ENCODE peak calls at places on chromosome 14, in five cellular contexts. X is endothelial cell, V is neural crest cell, S is astrocyte of the spinal cord, E is upper lobe of left lung. C is an unnamed sample.

GRCh38 chr14:51711505-51711904 is 59.8 kb downstream of the FRMD6 start:
- DNase-seq in X (no peak), V (no peak), S (no peak), E (no peak), C (no peak)

GRCh38 chr14:76957224-76957881 is 71.2 kb downstream of the IRF2BPL start:
- DNase-seq in X (no peak), V (no peak), S (no peak), E (no peak), C (no peak)

GRCh38 chr14:31864937-31865855 is 211.9 kb upstream of the ARHGAP5 start:
- DNase-seq in X (no peak), V (no peak), S (no peak), E (no peak), C (no peak)

GRCh38 chr14:94864421-94865195 is 94.7 kb upstream of the GSC start:
- DNase-seq in X (peak; percentile 10), V (no peak), S (no peak), E (no peak), C (no peak)

GRCh38 chr14:28254768-28255167 is 511.8 kb upstream of the FOXG1 start:
- DNase-seq in X (no peak), V (no peak), S (no peak), E (no peak), C (no peak)

GRCh38 chr14:69052181-69052601 is 73.1 kb upstream of the ACTN1 start:
- DNase-seq in X (no peak), V (no peak), S (no peak), E (no peak), C (no peak)

GRCh38 chr14:52700701-52701172 is 5.4 kb upstream of the ERO1A start:
- DNase-seq in X (no peak), V (no peak), S (no peak), E (no peak), C (no peak)

GRCh38 chr14:84535491-84535890 is 994.5 kb upstream of the FLRT2 start:
- DNase-seq in X (no peak), V (no peak), S (no peak), E (no peak), C (no peak)

GRCh38 chr14:53828820-53829219 is 127.8 kb downstream of the BMP4 start:
- DNase-seq in X (no peak), V (no peak), S (no peak), E (no peak), C (no peak)

GRCh38 chr14:74531467-74531866 is 37.9 kb downstream of the ISCA2 start:
- DNase-seq in X (no peak), V (no peak), S (peak; percentile 30), E (peak; percentile 63), C (no peak)

GRCh38 chr14:30252151-30252550 is 306.8 kb upstream of the G2E3 start:
- DNase-seq in X (no peak), V (no peak), S (no peak), E (no peak), C (no peak)

GRCh38 chr14:36022765-36023415 is 153.6 kb downstream of the PTCSC3 start:
- DNase-seq in X (no peak), V (no peak), S (no peak), E (no peak), C (no peak)

GRCh38 chr14:100140452-100141132 is 18.9 kb downstream of the DEGS2 start:
- DNase-seq in X (peak; percentile 65), V (peak; percentile 36), S (peak; percentile 20), E (peak; percentile 75), C (no peak)

GRCh38 chr14:68853749-68854148 is 60.9 kb upstream of the ZFP36L1 start:
- DNase-seq in X (no peak), V (no peak), S (no peak), E (no peak), C (no peak)

GRCh38 chr14:90109858-90110257 is 48.1 kb downstream of the KCNK13 start:
- DNase-seq in X (peak; percentile 18), V (no peak), S (no peak), E (no peak), C (no peak)
- TF ChIP-seq CTCF in X (no peak), V (peak; percentile 46), S (peak; percentile 32), E (no peak), C (peak; percentile 41)

GRCh38 chr14:99122521-99123125 is 149.4 kb downstream of the BCL11B start:
- DNase-seq in X (no peak), V (no peak), S (no peak), E (no peak), C (no peak)
- TF ChIP-seq CTCF in X (no peak), V (no peak), S (no peak), E (no peak), C (no peak)

GRCh38 chr14:102209224-102209966 is 69.7 kb downstream of the WDR20 start:
- DNase-seq in X (no peak), V (no peak), S (no peak), E (no peak), C (no peak)
- TF ChIP-seq CTCF in X (no peak), V (peak; percentile 50), S (peak; percentile 37), E (no peak), C (peak; percentile 43)

DNA sequence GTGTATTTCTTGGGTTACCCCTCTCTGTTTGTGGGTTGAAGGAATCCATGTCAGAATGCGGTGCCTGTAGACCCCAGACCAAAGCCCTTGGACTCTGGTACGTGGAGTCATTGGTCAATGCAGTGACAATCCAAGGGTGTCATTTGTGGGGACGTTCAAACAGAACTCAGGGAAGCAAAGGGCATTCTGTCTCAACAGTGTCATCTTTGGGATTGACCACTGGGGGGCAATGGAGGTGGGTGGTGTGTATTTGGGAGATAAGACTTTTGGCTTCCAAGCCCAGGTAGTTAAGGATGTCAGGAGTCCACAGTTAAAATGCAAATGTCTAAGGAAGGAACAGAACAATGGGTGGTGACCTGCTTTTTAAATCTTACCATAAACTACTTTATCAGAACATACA is 54.6 kb upstream of the CCDC175 start:
- DNase-seq in X (peak; percentile 40), V (no peak), S (no peak), E (no peak), C (no peak)
- TF ChIP-seq CTCF in X (peak; percentile 80), V (peak; percentile 47), S (peak; percentile 36), E (no peak), C (peak; percentile 54)

DNA sequence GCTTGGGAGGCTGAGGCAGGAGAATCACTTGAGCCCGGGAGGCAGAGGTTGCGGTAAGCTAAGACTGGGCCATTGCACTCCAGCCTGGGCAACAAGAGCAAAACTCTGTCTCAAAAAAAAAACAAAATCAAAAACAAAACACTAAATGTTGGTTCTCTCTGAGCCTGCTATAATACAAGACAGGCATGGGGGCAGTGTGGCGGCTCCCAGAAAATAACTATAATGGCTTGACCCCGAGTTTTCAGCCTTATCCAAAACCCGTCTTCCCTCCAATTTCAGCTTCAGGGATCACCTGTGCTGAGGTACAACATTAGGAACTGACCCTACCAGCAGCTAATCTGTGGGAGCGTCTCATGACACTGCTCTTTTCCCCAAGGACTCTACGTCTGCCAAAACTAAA is 862 bp downstream of the SLC7A7 start:
- DNase-seq in X (no peak), V (no peak), S (no peak), E (no peak), C (no peak)
- TF ChIP-seq CTCF in X (no peak), V (no peak), S (no peak), E (no peak), C (no peak)

GRCh38 chr14:55298423-55298822 is 27.2 kb downstream of the FBXO34 start:
- DNase-seq in X (no peak), V (no peak), S (no peak), E (peak; percentile 40), C (no peak)

GRCh38 chr14:55294603-55295002 is 23.4 kb downstream of the FBXO34 start:
- DNase-seq in X (no peak), V (no peak), S (no peak), E (no peak), C (no peak)

GRCh38 chr14:55302367-55302766 is 31.1 kb downstream of the FBXO34 start:
- DNase-seq in X (no peak), V (no peak), S (no peak), E (no peak), C (no peak)

GRCh38 chr14:55301722-55302121 is 30.5 kb downstream of the FBXO34 start:
- DNase-seq in X (no peak), V (no peak), S (peak; percentile 62), E (no peak), C (no peak)

DNA sequence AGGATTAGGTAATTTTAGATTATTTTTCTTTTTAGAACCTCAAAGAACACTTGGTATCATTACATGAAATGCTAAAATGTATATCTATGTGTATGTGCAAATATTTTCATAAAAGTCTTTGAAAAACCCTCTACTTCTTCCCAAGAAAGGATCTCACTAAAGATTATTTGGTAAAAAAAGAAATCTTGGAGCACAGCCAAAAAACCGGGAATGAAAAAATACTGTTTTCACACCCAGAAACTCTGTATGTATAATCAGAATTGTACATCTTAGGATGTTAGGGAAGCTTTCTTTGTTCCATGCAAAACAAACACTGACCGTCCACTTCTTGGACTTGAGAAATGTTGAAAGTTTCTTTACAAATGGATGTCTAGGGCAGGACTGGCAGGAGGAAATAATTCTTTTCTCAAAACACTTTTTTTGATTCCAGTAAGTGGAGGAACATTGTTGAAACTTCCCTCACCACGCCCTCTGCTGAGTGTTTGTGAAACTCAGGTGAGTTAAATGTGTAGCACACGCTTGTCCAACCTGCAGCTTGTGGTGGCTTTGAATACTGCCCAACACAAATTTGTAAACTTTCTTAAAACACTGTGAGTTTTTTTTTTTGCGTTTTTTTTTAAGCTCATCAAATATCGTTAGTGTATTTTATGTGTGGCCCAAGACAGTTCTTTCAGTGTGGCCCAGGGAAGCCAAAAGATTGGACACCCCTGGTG is 26.5 kb downstream of the FBXO34 start:
- DNase-seq in X (no peak), V (no peak), S (no peak), E (peak; percentile 74), C (no peak)
- TF ChIP-seq CTCF in X (no peak), V (no peak), S (no peak), E (no peak), C (no peak)

GRCh38 chr14:85991156-85991555 is 461.2 kb downstream of the FLRT2 start:
- DNase-seq in X (no peak), V (no peak), S (no peak), E (no peak), C (no peak)

DNA sequence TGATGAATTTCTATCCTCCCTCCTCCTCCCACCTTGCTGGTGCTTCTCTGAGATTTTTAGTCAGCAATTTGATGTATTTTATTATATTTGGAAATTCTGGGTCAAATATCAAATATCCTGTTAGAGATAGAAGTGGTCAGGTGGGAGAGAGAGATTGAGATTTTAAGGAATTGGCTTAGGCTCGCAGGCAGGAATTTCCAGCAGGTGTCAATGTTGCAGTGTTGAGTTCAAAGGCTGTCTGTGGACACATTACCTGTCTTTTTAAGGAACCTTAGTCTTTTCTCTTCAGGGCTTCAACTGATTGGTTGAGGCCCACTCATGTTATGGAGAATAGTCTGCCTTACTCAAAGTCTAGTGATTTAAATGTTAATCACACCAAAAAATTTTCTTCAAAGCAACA is 457.3 kb downstream of the FLRT2 start:
- DNase-seq in X (no peak), V (no peak), S (no peak), E (no peak), C (no peak)
- TF ChIP-seq CTCF in X (no peak), V (no peak), S (no peak), E (no peak), C (no peak)

C was measured in type B pancreatic cell.